ENCODE peak calls at places on chromosomes 7 and 10, in eight cellular contexts. One of them, this sample, is unnamed.

GRCh38 chr7:131895541-131896173 is 339.2 kb upstream of the PODXL start:
- DNase-seq in dorsolateral prefrontal cortex: no peak
- DNase-seq in mesendoderm: peak; percentile 64
- DNase-seq in H7: no peak
- DNase-seq in HepG2: no peak
- DNase-seq in suprapubic skin: no peak
- DNase-seq in pancreas: no peak
- DNase-seq in brain microvascular endothelial cell: peak; percentile 83
- DNase-seq in this sample: no peak

GRCh38 chr10:3363316-3364070 is 190.9 kb upstream of the PITRM1 start:
- DNase-seq in HepG2: no peak
- DNase-seq in dorsolateral prefrontal cortex: no peak
- DNase-seq in mesendoderm: no peak
- DNase-seq in H7: no peak
- DNase-seq in suprapubic skin: no peak
- DNase-seq in brain microvascular endothelial cell: no peak
- DNase-seq in pancreas: no peak
- DNase-seq in this sample: no peak

GRCh38 chr7:35185908-35186731 is 67.8 kb downstream of the TBX20 start:
- DNase-seq in brain microvascular endothelial cell: peak; percentile 9
- DNase-seq in suprapubic skin: no peak
- DNase-seq in dorsolateral prefrontal cortex: peak; percentile 85
- DNase-seq in pancreas: peak; percentile 71
- DNase-seq in mesendoderm: peak; percentile 80
- DNase-seq in HepG2: no peak
- DNase-seq in H7: peak; percentile 37
- DNase-seq in this sample: no peak

GRCh38 chr7:135490783-135491182 is 19.1 kb downstream of the CNOT4 start:
- DNase-seq in pancreas: no peak
- DNase-seq in HepG2: no peak
- DNase-seq in suprapubic skin: no peak
- DNase-seq in brain microvascular endothelial cell: peak; percentile 50
- DNase-seq in dorsolateral prefrontal cortex: no peak
- DNase-seq in mesendoderm: no peak
- DNase-seq in H7: no peak
- DNase-seq in this sample: peak; percentile 35

GRCh38 chr7:47180268-47180826 is 401.6 kb downstream of the TNS3 start:
- DNase-seq in HepG2: peak; percentile 49
- DNase-seq in pancreas: no peak
- DNase-seq in H7: peak; percentile 71
- DNase-seq in suprapubic skin: no peak
- DNase-seq in brain microvascular endothelial cell: peak; percentile 72
- DNase-seq in dorsolateral prefrontal cortex: peak; percentile 53
- DNase-seq in mesendoderm: peak; percentile 63
- DNase-seq in this sample: peak; percentile 26

GRCh38 chr7:38728145-38728544 is 97.0 kb upstream of the AMPH start:
- DNase-seq in dorsolateral prefrontal cortex: no peak
- DNase-seq in mesendoderm: peak; percentile 29
- DNase-seq in brain microvascular endothelial cell: peak; percentile 14
- DNase-seq in H7: no peak
- DNase-seq in HepG2: no peak
- DNase-seq in pancreas: no peak
- DNase-seq in suprapubic skin: no peak
- DNase-seq in this sample: no peak

GRCh38 chr10:88154596-88155250 is 291.3 kb downstream of the PTEN start:
- DNase-seq in HepG2: no peak
- DNase-seq in dorsolateral prefrontal cortex: no peak
- DNase-seq in suprapubic skin: no peak
- DNase-seq in pancreas: no peak
- DNase-seq in H7: no peak
- DNase-seq in brain microvascular endothelial cell: no peak
- DNase-seq in mesendoderm: no peak
- DNase-seq in this sample: no peak

GRCh38 chr7:77415822-77416620 is at the start of gene GSAP:
- DNase-seq in pancreas: peak; percentile 85
- DNase-seq in suprapubic skin: no peak
- DNase-seq in H7: peak; percentile 82
- DNase-seq in dorsolateral prefrontal cortex: peak; percentile 70
- DNase-seq in brain microvascular endothelial cell: no peak
- DNase-seq in mesendoderm: peak; percentile 19
- DNase-seq in HepG2: no peak
- DNase-seq in this sample: no peak

GRCh38 chr10:63588436-63589180 is 67.4 kb downstream of the REEP3 start:
- DNase-seq in suprapubic skin: no peak
- DNase-seq in pancreas: no peak
- DNase-seq in mesendoderm: peak; percentile 30
- DNase-seq in brain microvascular endothelial cell: no peak
- DNase-seq in dorsolateral prefrontal cortex: no peak
- DNase-seq in H7: no peak
- DNase-seq in HepG2: no peak
- DNase-seq in this sample: no peak

GRCh38 chr7:55552320-55553086 is 19.8 kb downstream of the VOPP1 start:
- DNase-seq in suprapubic skin: no peak
- DNase-seq in mesendoderm: peak; percentile 64
- DNase-seq in dorsolateral prefrontal cortex: peak; percentile 48
- DNase-seq in H7: no peak
- DNase-seq in pancreas: no peak
- DNase-seq in brain microvascular endothelial cell: peak; percentile 96
- DNase-seq in HepG2: no peak
- DNase-seq in this sample: no peak

GRCh38 chr10:24790073-24790472 is 66.4 kb upstream of the ARHGAP21 start:
- DNase-seq in mesendoderm: no peak
- DNase-seq in H7: no peak
- DNase-seq in suprapubic skin: no peak
- DNase-seq in brain microvascular endothelial cell: no peak
- DNase-seq in dorsolateral prefrontal cortex: no peak
- DNase-seq in HepG2: no peak
- DNase-seq in pancreas: no peak
- DNase-seq in this sample: no peak

GRCh38 chr7:157000047-157000726 is 10.3 kb downstream of the MNX1 start:
- DNase-seq in mesendoderm: no peak
- DNase-seq in HepG2: no peak
- DNase-seq in brain microvascular endothelial cell: no peak
- DNase-seq in suprapubic skin: no peak
- DNase-seq in H7: peak; percentile 84
- DNase-seq in pancreas: no peak
- DNase-seq in dorsolateral prefrontal cortex: no peak
- DNase-seq in this sample: no peak

GRCh38 chr10:77157248-77158019 is 480.2 kb downstream of the KCNMA1 start:
- DNase-seq in brain microvascular endothelial cell: peak; percentile 56
- DNase-seq in dorsolateral prefrontal cortex: no peak
- DNase-seq in H7: no peak
- DNase-seq in HepG2: no peak
- DNase-seq in mesendoderm: no peak
- DNase-seq in pancreas: no peak
- DNase-seq in suprapubic skin: no peak
- DNase-seq in this sample: peak; percentile 77

GRCh38 chr7:139103057-139103820 is 6.3 kb downstream of the ZC3HAV1 start:
- DNase-seq in suprapubic skin: no peak
- DNase-seq in pancreas: no peak
- DNase-seq in dorsolateral prefrontal cortex: no peak
- DNase-seq in brain microvascular endothelial cell: no peak
- DNase-seq in H7: no peak
- DNase-seq in mesendoderm: no peak
- DNase-seq in HepG2: no peak
- DNase-seq in this sample: no peak
- H3K4me3 ChIP-seq in suprapubic skin: no peak overlapping the region
- H3K4me3 ChIP-seq in pancreas: no peak overlapping the region
- H3K4me3 ChIP-seq in dorsolateral prefrontal cortex: no peak overlapping the region
- H3K4me3 ChIP-seq in brain microvascular endothelial cell: no peak overlapping the region
- H3K4me3 ChIP-seq in H7: no peak overlapping the region
- H3K4me3 ChIP-seq in mesendoderm: no peak overlapping the region
- H3K4me3 ChIP-seq in HepG2: no peak overlapping the region
- H3K4me3 ChIP-seq in this sample: no peak overlapping the region

DNA sequence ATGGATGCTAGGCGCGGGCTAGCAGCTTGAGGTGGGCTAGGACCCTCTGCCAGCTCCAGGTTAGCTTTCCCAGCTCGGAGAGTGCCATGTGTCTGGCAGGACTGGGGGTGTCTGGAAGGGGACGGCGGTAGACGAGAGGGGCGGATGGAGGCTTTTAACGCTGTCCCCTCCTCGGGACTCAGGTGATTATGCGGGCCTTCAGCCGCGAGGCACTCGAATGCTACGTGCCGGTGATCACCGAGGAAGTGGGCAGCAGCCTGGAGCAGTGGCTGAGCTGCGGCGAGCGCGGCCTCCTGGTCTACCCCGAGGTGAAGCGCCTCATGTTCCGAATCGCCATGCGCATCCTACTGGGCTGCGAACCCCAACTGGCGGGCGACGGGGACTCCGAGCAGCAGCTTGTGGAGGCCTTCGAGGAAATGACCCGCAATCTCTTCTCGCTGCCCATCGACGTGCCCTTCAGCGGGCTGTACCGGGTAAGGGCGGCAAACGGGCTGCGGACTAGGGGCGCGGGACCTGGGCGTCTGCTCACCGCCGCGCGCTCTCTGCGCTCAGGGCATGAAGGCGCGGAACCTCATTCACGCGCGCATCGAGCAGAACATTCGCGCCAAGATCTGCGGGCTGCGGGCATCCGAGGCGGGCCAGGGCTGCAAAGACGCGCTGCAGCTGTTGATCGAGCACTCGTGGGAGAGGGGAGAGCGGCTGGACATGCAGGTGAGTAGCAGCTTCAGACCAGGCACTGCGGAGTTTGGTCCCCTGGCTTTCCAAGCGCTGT is 1.1 kb downstream of the CYP26A1 start:
- DNase-seq in HepG2: no peak
- DNase-seq in H7: peak; percentile 80
- DNase-seq in mesendoderm: no peak
- DNase-seq in brain microvascular endothelial cell: no peak
- DNase-seq in suprapubic skin: no peak
- DNase-seq in dorsolateral prefrontal cortex: no peak
- DNase-seq in pancreas: peak; percentile 59
- DNase-seq in this sample: no peak
- H3K4me3 ChIP-seq in HepG2: peak overlapping the region; percentile 77
- H3K4me3 ChIP-seq in H7: peak overlapping the region; percentile 60
- H3K4me3 ChIP-seq in mesendoderm: peak overlapping the region; percentile 88
- H3K4me3 ChIP-seq in brain microvascular endothelial cell: no peak overlapping the region
- H3K4me3 ChIP-seq in suprapubic skin: no peak overlapping the region
- H3K4me3 ChIP-seq in dorsolateral prefrontal cortex: peak overlapping the region; percentile 35
- H3K4me3 ChIP-seq in pancreas: no peak overlapping the region
- H3K4me3 ChIP-seq in this sample: peak overlapping the region; percentile 48

DNA sequence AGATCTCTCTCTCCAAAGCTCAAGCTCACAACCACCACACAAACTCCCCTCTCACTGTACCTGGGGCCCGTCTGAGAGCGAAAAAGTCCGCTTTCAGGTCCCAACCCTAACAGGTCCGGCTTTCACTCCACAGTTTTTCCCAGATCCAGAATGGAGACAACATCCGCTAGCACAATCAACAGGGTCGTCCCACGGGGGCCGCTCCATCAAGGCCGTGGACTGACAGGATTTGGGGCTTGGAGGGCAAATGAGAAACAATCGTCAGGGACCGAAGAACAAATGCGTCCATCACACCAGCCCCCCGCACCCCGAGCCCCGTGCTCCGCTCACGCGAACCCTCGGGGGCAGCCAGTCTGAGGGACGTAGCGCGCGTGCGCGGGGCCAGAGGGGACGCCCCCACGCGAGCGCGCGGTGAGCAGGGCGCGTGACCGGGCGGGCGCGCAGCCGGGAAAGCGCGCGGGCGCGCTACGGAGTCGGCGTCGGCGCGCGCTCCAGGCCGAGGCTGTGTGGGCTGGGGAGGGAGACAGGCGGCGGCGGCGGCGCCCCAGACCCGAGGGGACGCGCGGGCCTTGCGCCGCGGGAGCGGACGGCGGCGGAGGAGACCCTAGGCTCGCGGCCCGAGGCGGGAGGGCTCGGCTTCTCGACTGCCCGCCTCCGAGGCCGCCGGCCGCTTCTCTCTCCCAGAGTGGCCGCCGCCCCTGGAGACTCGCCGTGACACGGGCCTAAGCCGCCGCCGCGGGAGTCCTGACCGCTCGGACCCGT is at the start of gene SLK:
- DNase-seq in mesendoderm: peak; percentile 60
- DNase-seq in H7: peak; percentile 86
- DNase-seq in brain microvascular endothelial cell: peak; percentile 50
- DNase-seq in HepG2: peak; percentile 53
- DNase-seq in dorsolateral prefrontal cortex: peak; percentile 91
- DNase-seq in suprapubic skin: peak; percentile 88
- DNase-seq in pancreas: peak; percentile 91
- DNase-seq in this sample: no peak
- H3K4me3 ChIP-seq in mesendoderm: peak within 1 kb of the TSS; percentile 30
- H3K4me3 ChIP-seq in H7: peak within 1 kb of the TSS; percentile 84
- H3K4me3 ChIP-seq in brain microvascular endothelial cell: peak within 1 kb of the TSS; percentile 90
- H3K4me3 ChIP-seq in HepG2: peak within 1 kb of the TSS; percentile 83
- H3K4me3 ChIP-seq in dorsolateral prefrontal cortex: peak within 1 kb of the TSS; percentile 82
- H3K4me3 ChIP-seq in suprapubic skin: peak within 1 kb of the TSS; percentile 97
- H3K4me3 ChIP-seq in pancreas: peak within 1 kb of the TSS; percentile 57
- H3K4me3 ChIP-seq in this sample: peak within 1 kb of the TSS; percentile 64

GRCh38 chr7:3039787-3040186 is 3.9 kb downstream of the CARD11 start:
- DNase-seq in HepG2: no peak
- DNase-seq in brain microvascular endothelial cell: no peak
- DNase-seq in H7: no peak
- DNase-seq in dorsolateral prefrontal cortex: no peak
- DNase-seq in suprapubic skin: no peak
- DNase-seq in mesendoderm: no peak
- DNase-seq in pancreas: no peak
- DNase-seq in this sample: no peak

GRCh38 chr7:3042861-3043489 is 692 bp downstream of the CARD11 start:
- DNase-seq in suprapubic skin: no peak
- DNase-seq in H7: peak; percentile 69
- DNase-seq in dorsolateral prefrontal cortex: no peak
- DNase-seq in brain microvascular endothelial cell: no peak
- DNase-seq in HepG2: no peak
- DNase-seq in pancreas: no peak
- DNase-seq in mesendoderm: peak; percentile 65
- DNase-seq in this sample: no peak

GRCh38 chr7:3042301-3042700 is 1.4 kb downstream of the CARD11 start:
- DNase-seq in dorsolateral prefrontal cortex: no peak
- DNase-seq in brain microvascular endothelial cell: no peak
- DNase-seq in H7: no peak
- DNase-seq in suprapubic skin: no peak
- DNase-seq in HepG2: no peak
- DNase-seq in mesendoderm: no peak
- DNase-seq in pancreas: no peak
- DNase-seq in this sample: no peak

GRCh38 chr7:3043544-3044395 is at the start of gene CARD11:
- DNase-seq in mesendoderm: peak; percentile 87
- DNase-seq in suprapubic skin: no peak
- DNase-seq in HepG2: no peak
- DNase-seq in pancreas: no peak
- DNase-seq in dorsolateral prefrontal cortex: no peak
- DNase-seq in H7: peak; percentile 88
- DNase-seq in brain microvascular endothelial cell: no peak
- DNase-seq in this sample: no peak
- H3K4me3 ChIP-seq in mesendoderm: peak within 1 kb of the TSS; percentile 38
- H3K4me3 ChIP-seq in suprapubic skin: peak within 1 kb of the TSS; percentile 30
- H3K4me3 ChIP-seq in HepG2: no peak within 1 kb of the TSS
- H3K4me3 ChIP-seq in pancreas: no peak within 1 kb of the TSS
- H3K4me3 ChIP-seq in dorsolateral prefrontal cortex: peak within 1 kb of the TSS; percentile 9
- H3K4me3 ChIP-seq in H7: peak within 1 kb of the TSS; percentile 39
- H3K4me3 ChIP-seq in brain microvascular endothelial cell: peak within 1 kb of the TSS; percentile 40
- H3K4me3 ChIP-seq in this sample: no peak within 1 kb of the TSS